ENCODE peak calls at places on chromosomes 12 and 14, in four cellular contexts. X, K, G and D are unnamed samples.

GRCh38 chr14:64730061-64730440 is 25.8 kb downstream of the PLEKHG3 start:
- DNase-seq in X (no peak), G (no peak), K (no peak), D (no peak)

GRCh38 chr12:120265203-120265482 is 387 bp downstream of the PXN start:
- DNase-seq in K (no peak), X (no peak), G (no peak), D (no peak)

GRCh38 chr12:10069099-10069498 is 29.7 kb downstream of the CLEC1A start:
- DNase-seq in G (no peak), X (no peak), K (no peak), D (no peak)

GRCh38 chr14:104979758-104980591 is 1.8 kb upstream of the AHNAK2 start:
- DNase-seq in K (no peak), X (no peak), G (no peak), D (no peak)

GRCh38 chr12:68581926-68582325 is 28.8 kb upstream of the RAP1B start:
- DNase-seq in X (no peak), G (no peak), K (no peak), D (no peak)

GRCh38 chr14:58479975-58480374 is 52.5 kb downstream of the KIAA0586 start:
- DNase-seq in X (no peak), G (no peak), K (no peak), D (no peak)

GRCh38 chr14:68394719-68395117 is 398.1 kb downstream of the ZFP36L1 start:
- DNase-seq in G (no peak), K (no peak), X (no peak), D (no peak)

GRCh38 chr14:103522649-103523582 is at the start of gene CKB:
- DNase-seq in G (no peak), X (peak), K (no peak), D (no peak)

GRCh38 chr12:49554266-49554665 is 13.7 kb downstream of the MCRS1 start:
- DNase-seq in K (no peak), X (no peak), G (no peak), D (no peak)

GRCh38 chr12:78470354-78471195 is 394.0 kb upstream of the SYT1 start:
- DNase-seq in K (no peak), G (no peak), X (no peak), D (no peak)

GRCh38 chr14:53890611-53891091 is 66.0 kb downstream of the BMP4 start:
- DNase-seq in X (no peak), K (no peak), G (no peak), D (no peak)

GRCh38 chr12:57049890-57050289 is at the start of gene MYO1A:
- DNase-seq in X (no peak), K (no peak), G (no peak), D (no peak)

GRCh38 chr12:45762185-45763110 is 32.9 kb downstream of the ARID2 start:
- DNase-seq in G (no peak), X (no peak), K (no peak), D (no peak)

GRCh38 chr12:4144676-4145075 is 128.9 kb upstream of the CCND2 start:
- DNase-seq in G (no peak), X (no peak), K (no peak), D (no peak)